ENCODE peak calls at places on chromosomes 4 and X, in five cellular contexts. F, I, D, E and S are unnamed samples.
A peak's percentile ranks its signal among the peaks of the same experiment; 100 is the strongest.

GRCh38 chrX:41946973-41947612 is 23.7 kb upstream of the CASK start:
- DNase-seq in F (no peak), I (no peak), D (no peak), E (no peak), S (no peak)

GRCh38 chrX:23819385-23820234 is 36.6 kb downstream of the SAT1 start:
- DNase-seq in F (no peak), I (no peak), D (no peak), E (no peak), S (no peak)

GRCh38 chr4:168908093-168908492 is 102.0 kb downstream of the CBR4 start:
- DNase-seq in F (no peak), I (no peak), D (no peak), E (peak; percentile 53), S (no peak)

GRCh38 chrX:153647461-153648357 is 706 bp downstream of the DUSP9 start:
- DNase-seq in F (peak; percentile 32), I (peak; percentile 11), D (no peak), E (no peak), S (no peak)

GRCh38 chrX:15971696-15972095 is 117.1 kb upstream of the AP1S2 start:
- DNase-seq in F (no peak), I (no peak), D (no peak), E (no peak), S (no peak)

GRCh38 chrX:121000589-121000988 is 15.0 kb upstream of the CT47A1 start:
- DNase-seq in F (no peak), I (no peak), D (no peak), E (no peak), S (no peak)

GRCh38 chr4:119646347-119647071 is 17.9 kb upstream of the PDE5A start:
- DNase-seq in F (no peak), I (peak; percentile 22), D (no peak), E (peak; percentile 69), S (no peak)

GRCh38 chr4:86818211-86818610 is 31.0 kb downstream of the SLC10A6 start:
- DNase-seq in F (no peak), I (no peak), D (no peak), E (peak; percentile 53), S (no peak)

GRCh38 chr4:100977746-100978397 is 369.5 kb downstream of the PPP3CA start:
- DNase-seq in F (no peak), I (no peak), D (no peak), E (no peak), S (no peak)

GRCh38 chrX:153184787-153185186 is 5.7 kb downstream of the MAGEA1 start:
- DNase-seq in F (no peak), I (no peak), D (no peak), E (no peak), S (no peak)

GRCh38 chr4:170068438-170069128 is 21.2 kb downstream of the AADAT start:
- DNase-seq in F (no peak), I (no peak), D (no peak), E (no peak), S (no peak)

GRCh38 chr4:54783402-54784110 is 125.8 kb downstream of the KIT start:
- DNase-seq in F (no peak), I (no peak), D (no peak), E (peak; percentile 11), S (no peak)

GRCh38 chrX:18354369-18355329 is at the start of gene SCML2:
- DNase-seq in F (peak; percentile 75), I (peak; percentile 43), D (peak; percentile 30), E (peak; percentile 46), S (peak; percentile 45)

GRCh38 chrX:139692908-139693307 is 15.1 kb downstream of the MCF2 start:
- DNase-seq in F (no peak), I (no peak), D (no peak), E (no peak), S (no peak)

GRCh38 chr4:677431-678293 is 3.3 kb downstream of the MYL5 start:
- DNase-seq in F (no peak), I (no peak), D (no peak), E (no peak), S (peak; percentile 82)

GRCh38 chr4:76758290-76758882 is 139.6 kb downstream of the SOWAHB start:
- DNase-seq in F (peak; percentile 42), I (no peak), D (peak; percentile 27), E (peak; percentile 88), S (no peak)

GRCh38 chrX:137430984-137431475 is 134.9 kb upstream of the ZIC3 start:
- DNase-seq in F (no peak), I (no peak), D (no peak), E (no peak), S (no peak)

GRCh38 chr4:147513952-147514351 is 33.1 kb downstream of the EDNRA start:
- DNase-seq in F (no peak), I (no peak), D (no peak), E (no peak), S (no peak)

GRCh38 chr4:147513051-147513450 is 32.2 kb downstream of the EDNRA start:
- DNase-seq in F (no peak), I (no peak), D (no peak), E (no peak), S (no peak)

GRCh38 chr4:147516133-147516532 is 35.2 kb downstream of the EDNRA start:
- DNase-seq in F (no peak), I (no peak), D (no peak), E (no peak), S (no peak)

GRCh38 chr4:147518086-147518485 is 37.2 kb downstream of the EDNRA start:
- DNase-seq in F (no peak), I (no peak), D (no peak), E (peak; percentile 29), S (no peak)

DNA sequence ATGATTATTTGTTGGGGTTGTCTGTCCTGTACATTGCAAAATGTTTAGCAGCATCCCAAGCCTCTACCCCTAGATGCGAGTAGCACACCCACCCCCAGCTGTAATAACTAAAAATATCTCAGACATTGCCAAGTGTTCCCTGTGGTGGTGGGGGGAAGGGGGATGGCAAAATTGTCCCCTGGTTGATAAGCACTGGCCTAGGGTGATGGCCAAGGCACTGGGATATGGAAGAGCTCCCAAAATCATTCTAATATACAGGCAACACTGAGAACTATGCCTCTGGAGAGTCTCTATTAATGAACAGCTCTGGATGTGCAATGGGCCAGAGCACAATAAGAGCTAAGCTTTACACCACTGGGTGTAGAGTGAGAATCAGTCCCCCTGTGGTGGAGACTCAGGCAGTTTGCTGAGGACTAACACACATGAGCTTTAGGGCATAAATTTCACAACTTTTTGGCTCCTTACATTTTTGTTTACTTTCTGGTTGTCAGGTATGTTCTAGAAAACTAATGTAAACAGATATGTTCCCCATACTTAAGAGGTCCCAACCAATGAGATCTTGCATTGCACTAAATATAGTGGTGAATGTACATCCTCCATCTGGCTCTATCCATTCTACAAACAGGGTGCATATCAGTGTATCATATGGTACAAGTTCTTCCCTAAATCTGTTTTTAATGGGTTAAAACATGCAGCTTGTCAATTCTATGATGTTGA is 34.5 kb downstream of the EDNRA start:
- DNase-seq in F (no peak), I (no peak), D (no peak), E (no peak), S (no peak)
- H3K27ac ChIP-seq in F (no peak overlapping the region), I (no peak overlapping the region), D (no peak overlapping the region), E (no peak overlapping the region), S (no peak overlapping the region)

GRCh38 chr4:129094347-129094746 is 1.0 kb upstream of the SCLT1 start:
- DNase-seq in F (no peak), I (no peak), D (no peak), E (no peak), S (no peak)
- H3K4me3 ChIP-seq in F (peak overlapping the region; percentile 80), I (no peak overlapping the region), D (no peak overlapping the region), E (no peak overlapping the region), S (no peak overlapping the region)

DNA sequence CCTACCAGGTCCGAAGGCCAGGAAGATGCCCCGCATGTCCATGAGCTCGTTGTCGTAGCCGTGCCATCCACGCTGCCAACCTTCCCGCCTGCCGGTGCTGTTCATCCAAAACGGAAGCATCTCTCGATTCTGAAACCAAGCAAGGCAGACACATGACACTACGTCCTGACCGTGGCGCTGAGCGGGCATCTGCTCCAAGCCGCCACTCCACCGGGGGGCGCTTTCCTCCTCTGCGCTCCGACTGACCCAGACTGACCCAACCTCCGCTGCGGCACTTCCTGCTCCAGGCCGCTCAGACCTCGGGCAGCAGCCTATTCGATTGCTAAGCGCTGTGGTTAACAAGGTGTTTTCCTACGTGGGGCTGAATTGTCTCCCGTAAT is 120.4 kb downstream of the ENPP6 start:
- DNase-seq in F (peak; percentile 83), I (peak; percentile 61), D (peak; percentile 11), E (peak; percentile 50), S (peak; percentile 37)
- TF ChIP-seq CTCF in F (no peak), I (no peak), D (peak; percentile 36), E (peak; percentile 43), S (peak; percentile 14)

GRCh38 chrX:7133036-7133412 is 14.5 kb upstream of the STS start:
- DNase-seq in F (no peak), I (peak; percentile 24), D (no peak), E (no peak), S (no peak)
- H3K27ac ChIP-seq in F (no peak overlapping the region), I (peak overlapping the region; percentile 0), D (peak overlapping the region; percentile 52), E (peak overlapping the region; percentile 27), S (peak overlapping the region; percentile 77)

GRCh38 chr4:11252149-11252548 is 176.5 kb downstream of the HS3ST1 start:
- DNase-seq in F (no peak), I (no peak), D (no peak), E (no peak), S (no peak)

DNA sequence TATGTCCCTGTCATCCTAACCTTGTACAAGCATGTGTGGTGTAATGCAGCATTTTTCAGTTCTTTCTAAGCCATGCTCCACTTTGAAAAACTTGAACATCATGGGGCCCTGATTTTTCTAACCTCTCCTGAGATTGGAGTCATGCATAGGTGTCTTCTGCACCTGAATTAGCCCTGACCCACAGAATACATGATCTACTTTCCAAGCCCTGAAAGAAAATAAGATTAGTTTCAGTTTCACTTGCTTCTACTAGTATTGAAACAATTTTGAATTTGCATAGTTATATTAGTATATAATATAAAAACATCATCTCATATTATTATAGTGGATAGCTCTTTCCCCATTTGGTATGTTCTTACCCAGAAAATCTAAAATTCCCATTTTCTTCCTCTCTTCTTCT is 178.2 kb downstream of the HS3ST1 start:
- DNase-seq in F (no peak), I (no peak), D (no peak), E (no peak), S (no peak)
- H3K4me3 ChIP-seq in F (no peak overlapping the region), I (no peak overlapping the region), D (no peak overlapping the region), E (no peak overlapping the region), S (no peak overlapping the region)

GRCh38 chr4:26133840-26134239 is 187.0 kb upstream of the RBPJ start:
- DNase-seq in F (no peak), I (no peak), D (no peak), E (no peak), S (no peak)

GRCh38 chr4:26131053-26131452 is 189.8 kb upstream of the RBPJ start:
- DNase-seq in F (no peak), I (no peak), D (no peak), E (no peak), S (no peak)

GRCh38 chr4:26135331-26135730 is 185.5 kb upstream of the RBPJ start:
- DNase-seq in F (no peak), I (no peak), D (no peak), E (no peak), S (no peak)

GRCh38 chr4:26131711-26132110 is 189.1 kb upstream of the RBPJ start:
- DNase-seq in F (no peak), I (no peak), D (no peak), E (no peak), S (no peak)

DNA sequence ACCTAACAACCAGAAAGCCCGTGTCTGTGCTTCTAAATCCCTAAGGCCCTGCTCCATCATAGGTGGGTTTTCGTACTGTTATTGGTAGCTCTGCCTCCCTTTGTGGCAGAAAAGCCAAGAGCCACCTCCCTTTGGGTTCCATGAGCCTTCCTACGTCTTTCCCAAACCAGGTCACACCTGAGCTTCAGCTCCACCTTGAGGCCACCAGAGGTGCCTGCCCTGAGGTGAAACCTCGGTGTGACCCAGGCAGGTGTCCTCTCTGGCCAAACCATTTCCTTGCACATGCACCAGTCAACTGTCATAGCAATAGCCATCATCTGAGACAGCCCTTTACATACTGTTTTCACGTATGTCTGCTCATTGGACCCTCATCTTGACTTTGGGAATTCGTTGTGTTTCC is 188.0 kb upstream of the RBPJ start:
- DNase-seq in F (no peak), I (no peak), D (no peak), E (no peak), S (no peak)
- TF ChIP-seq CTCF in F (no peak), I (no peak), D (peak; percentile 6), E (no peak), S (no peak)